ENCODE peak calls at places on chromosomes 3 and 15, in four cellular contexts. One of them, this sample, is unnamed.

GRCh38 chr3:55013145-55013544 is 85.3 kb upstream of the LRTM1 start:
- DNase-seq in ovary: no peak
- DNase-seq in NCI-H1092 treated with DMSO at 0.1 percent for 48 hours: no peak
- DNase-seq in nephron progenitor cell: no peak
- DNase-seq in this sample: no peak

GRCh38 chr3:116238863-116239262 is 206.4 kb downstream of the LSAMP start:
- DNase-seq in ovary: no peak
- DNase-seq in NCI-H1092 treated with DMSO at 0.1 percent for 48 hours: no peak
- DNase-seq in nephron progenitor cell: no peak
- DNase-seq in this sample: no peak

GRCh38 chr3:55454611-55455010 is 32.5 kb downstream of the WNT5A start:
- DNase-seq in ovary: no peak
- DNase-seq in NCI-H1092 treated with DMSO at 0.1 percent for 48 hours: no peak
- DNase-seq in nephron progenitor cell: no peak
- DNase-seq in this sample: no peak

GRCh38 chr3:127632441-127632840 is 3.5 kb downstream of the PODXL2 start:
- DNase-seq in ovary: peak; percentile 9
- DNase-seq in NCI-H1092 treated with DMSO at 0.1 percent for 48 hours: no peak
- DNase-seq in nephron progenitor cell: no peak
- DNase-seq in this sample: no peak

GRCh38 chr15:38461089-38461833 is 7.3 kb downstream of the FAM98B start:
- DNase-seq in ovary: no peak
- DNase-seq in NCI-H1092 treated with DMSO at 0.1 percent for 48 hours: no peak
- DNase-seq in nephron progenitor cell: no peak
- DNase-seq in this sample: no peak

GRCh38 chr3:31230425-31230824 is 302.3 kb upstream of the STT3B start:
- DNase-seq in ovary: no peak
- DNase-seq in NCI-H1092 treated with DMSO at 0.1 percent for 48 hours: no peak
- DNase-seq in nephron progenitor cell: no peak
- DNase-seq in this sample: no peak

GRCh38 chr3:128488995-128489859 is 3.8 kb downstream of the GATA2 start:
- DNase-seq in ovary: peak; percentile 64
- DNase-seq in NCI-H1092 treated with DMSO at 0.1 percent for 48 hours: peak; percentile 32
- DNase-seq in nephron progenitor cell: peak; percentile 63
- DNase-seq in this sample: peak; percentile 57

GRCh38 chr3:49667701-49668413 is 6.3 kb upstream of the APEH start:
- DNase-seq in ovary: no peak
- DNase-seq in NCI-H1092 treated with DMSO at 0.1 percent for 48 hours: no peak
- DNase-seq in nephron progenitor cell: no peak
- DNase-seq in this sample: no peak

GRCh38 chr15:65423150-65423976 is 616 bp upstream of the IGDCC4 start:
- DNase-seq in ovary: no peak
- DNase-seq in NCI-H1092 treated with DMSO at 0.1 percent for 48 hours: no peak
- DNase-seq in nephron progenitor cell: no peak
- DNase-seq in this sample: peak; percentile 18

GRCh38 chr15:87267798-87268197 is 988.7 kb downstream of the NTRK3 start:
- DNase-seq in ovary: no peak
- DNase-seq in NCI-H1092 treated with DMSO at 0.1 percent for 48 hours: no peak
- DNase-seq in nephron progenitor cell: no peak
- DNase-seq in this sample: no peak

GRCh38 chr15:64865126-64865997 is 23.6 kb downstream of the PLEKHO2 start:
- DNase-seq in ovary: no peak
- DNase-seq in NCI-H1092 treated with DMSO at 0.1 percent for 48 hours: no peak
- DNase-seq in nephron progenitor cell: no peak
- DNase-seq in this sample: no peak